ENCODE peak calls at places on chromosomes 16 and 17, in ten cellular contexts. R is fibroblast of lung, S is tibial nerve, T is Panc1, K is tibial artery, A is heart right ventricle, M is psoas muscle, D is ovary, W is uterus, C is kidney. Q is an unnamed sample. For H3K36me3, the result is how much of the 10 kb centered on the place peaks cover.

GRCh38 chr16:3797473-3797872 is 80.1 kb upstream of the TRAP1 start:
- DNase-seq in D (no peak), S (no peak), R (no peak), K (no peak), C (no peak), T (no peak), M (no peak), A (no peak), W (no peak), Q (no peak)

GRCh38 chr17:31494259-31495048 is 103.0 kb downstream of the RAB11FIP4 start:
- DNase-seq in R (no peak), M (no peak), D (no peak), T (no peak), C (peak), S (no peak), K (no peak), W (no peak), A (no peak), Q (peak)

GRCh38 chr16:66419527-66419926 is 7.6 kb upstream of the BEAN1 start:
- DNase-seq in S (no peak), C (no peak), K (no peak), A (no peak), D (no peak), R (no peak), M (no peak), T (no peak), W (no peak), Q (no peak)

GRCh38 chr16:68756250-68757051 is 19.4 kb downstream of the CDH1 start:
- DNase-seq in R (no peak), M (no peak), A (no peak), T (no peak), W (no peak), C (peak), K (no peak), D (no peak), S (no peak), Q (peak)

GRCh38 chr17:43431741-43432523 is 33.1 kb downstream of the ARL4D start:
- DNase-seq in A (no peak), K (peak), R (no peak), D (no peak), S (no peak), M (peak), W (peak), C (peak), T (no peak), Q (no peak)

GRCh38 chr16:17947637-17948036 is 388.9 kb downstream of the NPIPA8 start:
- DNase-seq in M (no peak), A (no peak), S (no peak), T (no peak), R (no peak), K (no peak), C (no peak), D (no peak), W (no peak), Q (no peak)

GRCh38 chr17:32523827-32524552 is 37.2 kb downstream of the CDK5R1 start:
- DNase-seq in S (no peak), A (no peak), K (no peak), D (no peak), M (no peak), W (no peak), T (no peak), C (no peak), R (no peak), Q (no peak)

GRCh38 chr16:87680272-87680644 is 78.0 kb downstream of the JPH3 start:
- DNase-seq in C (no peak), S (no peak), M (no peak), W (no peak), K (no peak), T (no peak), D (no peak), A (no peak), R (no peak), Q (no peak)

GRCh38 chr17:76843703-76844484 is 24.3 kb upstream of the MGAT5B start:
- DNase-seq in A (no peak), W (no peak), K (no peak), R (no peak), C (no peak), S (no peak), T (no peak), M (no peak), D (no peak), Q (no peak)

GRCh38 chr17:8189041-8189710 is 804 bp downstream of the BORCS6 start:
- DNase-seq in T (no peak), M (no peak), C (peak), D (peak), R (peak), W (no peak), A (peak), S (no peak), K (no peak), Q (peak)

GRCh38 chr17:30074726-30075125 is 41.9 kb upstream of the NSRP1 start:
- DNase-seq in C (no peak), M (no peak), D (no peak), R (no peak), T (no peak), K (no peak), W (no peak), S (no peak), A (no peak), Q (no peak)

GRCh38 chr17:69757794-69758430 is 317.1 kb upstream of the KCNJ16 start:
- DNase-seq in T (no peak), M (no peak), A (no peak), S (no peak), D (no peak), W (no peak), C (no peak), K (no peak), R (peak), Q (no peak)

GRCh38 chr17:60416368-60416925 is 5.8 kb upstream of the CHCT1 start:
- DNase-seq in W (no peak), A (no peak), T (no peak), D (no peak), S (no peak), M (no peak), C (no peak), K (no peak), R (no peak), Q (peak)

GRCh38 chr17:64765191-64765889 is 103.2 kb upstream of the SMURF2 start:
- DNase-seq in T (no peak), K (no peak), R (no peak), S (no peak), C (peak), M (no peak), W (no peak), A (no peak), D (no peak), Q (no peak)

GRCh38 chr17:50129946-50130777 is at the start of gene SAMD14:
- DNase-seq in A (peak), W (no peak), R (no peak), D (no peak), K (no peak), S (no peak), M (no peak), C (peak), T (no peak), Q (no peak)

GRCh38 chr16:4944333-4945281 is 7.7 kb upstream of the PPL start:
- DNase-seq in A (peak), D (peak), M (peak), K (peak), S (peak), R (peak), C (peak), T (peak), W (peak), Q (peak)

GRCh38 chr17:41599680-41600079 is 12.9 kb downstream of the KRT16 start:
- DNase-seq in C (no peak), R (no peak), S (no peak), W (no peak), D (no peak), M (no peak), A (no peak), K (no peak), T (no peak), Q (no peak)

GRCh38 chr17:416293-417206 is 63.9 kb upstream of the RPH3AL start:
- DNase-seq in C (peak), T (no peak), S (no peak), W (no peak), D (no peak), R (no peak), M (no peak), K (no peak), A (no peak), Q (no peak)

GRCh38 chr17:15891348-15891747 is 53.6 kb upstream of the ADORA2B start:
- DNase-seq in T (no peak), A (no peak), W (no peak), K (no peak), D (no peak), M (no peak), S (no peak), C (no peak), R (peak), Q (no peak)

GRCh38 chr17:41519501-41520224 is 973 bp upstream of the KRT15 start:
- DNase-seq in R (no peak), S (no peak), C (no peak), K (no peak), D (no peak), W (no peak), A (no peak), M (no peak), T (no peak), Q (peak)

GRCh38 chr17:26775219-26775822 is 518.6 kb upstream of the WSB1 start:
- DNase-seq in W (no peak), S (no peak), A (no peak), R (no peak), D (no peak), C (peak), K (no peak), M (no peak), T (no peak), Q (no peak)

GRCh38 chr17:47316316-47316715 is 7.4 kb upstream of the EFCAB13 start:
- DNase-seq in A (no peak), T (no peak), K (no peak), W (no peak), M (no peak), S (no peak), R (peak), D (no peak), C (no peak), Q (no peak)

GRCh38 chr16:58451945-58452401 is 48.0 kb upstream of the NDRG4 start:
- DNase-seq in R (peak), M (no peak), D (no peak), A (no peak), C (no peak), S (no peak), K (no peak), W (no peak), T (peak), Q (no peak)

GRCh38 chr16:65336169-65336568 is 214.3 kb upstream of the CDH11 start:
- DNase-seq in K (no peak), W (no peak), T (no peak), A (no peak), M (no peak), C (no peak), S (no peak), R (peak), D (no peak), Q (no peak)
- H3K4me3 ChIP-seq in K (no peak), W (no peak), T (no peak), A (no peak), M (no peak), C (no peak), S (no peak), R (no peak), D (no peak), Q (no peak)

GRCh38 chr16:19542138-19542821 is 13.2 kb upstream of the VPS35L start:
- DNase-seq in S (no peak), R (no peak), D (no peak), C (no peak), W (no peak), M (no peak), K (no peak), A (no peak), T (no peak), Q (peak)
- H3K36me3 ChIP-seq in S (under half), R (under half), D (under half), C (under half), W (under half), M (under half), K (half or more), A (half or more), T (under half), Q (under half)

GRCh38 chr17:37490022-37490587 is 414 bp downstream of the DUSP14 start:
- DNase-seq in R (peak), A (peak), T (no peak), C (peak), M (peak), K (peak), D (peak), S (peak), W (peak), Q (peak)
- TF ChIP-seq CTCF in R (peak), A (peak), T (peak), C (peak), M (peak), K (no peak), D (no peak), S (peak), W (no peak), Q (no peak)

GRCh38 chr17:38872671-38873385 is 3.0 kb downstream of the LASP1 start:
- DNase-seq in W (no peak), A (no peak), K (no peak), R (no peak), M (no peak), T (no peak), S (no peak), D (no peak), C (no peak), Q (no peak)
- H3K4me3 ChIP-seq in W (no peak), A (no peak), K (peak), R (no peak), M (peak), T (no peak), S (peak), D (no peak), C (no peak), Q (no peak)

GRCh38 chr16:2450535-2450934 is 9.4 kb upstream of the TEDC2 start:
- DNase-seq in A (no peak), T (no peak), C (no peak), M (no peak), R (no peak), W (no peak), D (no peak), S (no peak), K (no peak), Q (no peak)
- H3K36me3 ChIP-seq in A (half or more), T (under half), C (under half), M (under half), R (under half), W (under half), D (under half), S (under half), K (under half), Q (under half)

GRCh38 chr17:10845388-10845751 is 7.5 kb upstream of the PIRT start:
- DNase-seq in T (no peak), R (no peak), W (no peak), S (no peak), M (no peak), A (no peak), C (no peak), D (no peak), K (no peak), Q (no peak)
- TF ChIP-seq CTCF in T (peak), R (no peak), W (no peak), S (no peak), M (no peak), A (no peak), C (no peak), D (no peak), K (no peak), Q (no peak)

GRCh38 chr17:18163528-18163927 is 20.1 kb upstream of the ALKBH5 start:
- DNase-seq in K (no peak), R (no peak), T (no peak), C (no peak), M (no peak), W (no peak), A (no peak), D (no peak), S (no peak), Q (no peak)
- H3K4me3 ChIP-seq in K (no peak), R (no peak), T (no peak), C (no peak), M (no peak), W (no peak), A (no peak), D (no peak), S (no peak), Q (no peak)

GRCh38 chr16:31081428-31082351 is 7.1 kb downstream of the PRSS53 start:
- DNase-seq in C (no peak), A (no peak), K (no peak), D (no peak), R (no peak), M (no peak), W (no peak), S (no peak), T (no peak), Q (no peak)

GRCh38 chr16:31082368-31083045 is 6.2 kb downstream of the PRSS53 start:
- DNase-seq in R (no peak), T (no peak), M (no peak), S (no peak), W (no peak), C (no peak), K (no peak), A (no peak), D (no peak), Q (no peak)

GRCh38 chr16:31083556-31083955 is 5.2 kb downstream of the PRSS53 start:
- DNase-seq in D (no peak), C (no peak), W (no peak), M (no peak), K (no peak), T (no peak), A (no peak), R (no peak), S (no peak), Q (no peak)

GRCh38 chr16:31083981-31084380 is 4.8 kb downstream of the PRSS53 start:
- DNase-seq in C (no peak), K (no peak), S (no peak), D (no peak), A (no peak), T (no peak), M (no peak), W (no peak), R (no peak), Q (no peak)

GRCh38 chr16:31083081-31083480 is 5.7 kb downstream of the PRSS53 start:
- DNase-seq in D (no peak), M (no peak), W (no peak), S (no peak), A (no peak), C (no peak), T (no peak), K (no peak), R (no peak), Q (no peak)
- H3K36me3 ChIP-seq in D (under half), M (under half), W (under half), S (under half), A (half or more), C (under half), T (under half), K (under half), R (under half), Q (under half)

GRCh38 chr17:1486802-1487695 is 5.4 kb downstream of the MYO1C start:
- DNase-seq in T (peak), M (peak), R (peak), W (peak), K (peak), C (peak), A (peak), D (peak), S (peak), Q (peak)
- TF ChIP-seq CTCF in T (no peak), M (no peak), R (no peak), W (no peak), K (no peak), C (no peak), A (no peak), D (no peak), S (no peak), Q (no peak)

DNA sequence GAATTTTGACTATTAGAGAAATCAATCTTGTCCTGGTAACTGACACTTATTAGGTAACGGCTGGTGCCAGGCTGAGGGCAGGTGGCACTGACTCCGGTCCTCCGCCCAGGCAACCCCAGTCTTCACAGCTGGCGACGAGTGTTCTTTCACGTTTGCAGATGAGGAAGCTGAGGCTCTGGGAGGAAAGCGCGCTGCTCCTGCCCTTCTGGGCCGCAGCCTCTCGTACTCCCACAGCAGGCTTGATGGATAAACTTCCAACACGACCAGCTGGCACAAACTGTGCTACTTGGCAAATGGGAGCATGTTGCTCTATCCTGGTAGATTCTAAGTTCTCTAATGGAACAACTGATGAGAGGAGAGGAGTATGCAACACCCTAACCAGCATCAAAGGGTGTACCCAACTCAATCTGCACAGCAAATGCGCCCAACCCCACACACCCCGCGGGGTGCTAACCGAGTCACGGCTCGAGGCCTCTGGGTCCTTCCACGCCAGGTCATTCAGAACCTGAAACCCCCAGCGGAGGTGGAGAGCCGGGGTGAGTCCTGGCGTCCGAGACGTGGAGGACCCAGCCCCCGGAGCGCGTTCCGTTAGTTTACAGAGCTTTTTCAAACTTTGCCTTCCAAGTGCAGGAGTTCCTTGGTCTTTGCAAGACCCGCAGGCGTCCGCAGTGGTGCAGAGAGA is 477 bp upstream of the SLC47A1 start:
- DNase-seq in A (no peak), S (no peak), D (no peak), W (no peak), T (no peak), M (no peak), C (no peak), K (no peak), R (no peak), Q (no peak)
- H3K4me3 ChIP-seq in A (peak), S (peak), D (peak), W (peak), T (peak), M (peak), C (peak), K (peak), R (no peak), Q (no peak)